ENCODE peak calls at places on chromosome 6, in ten cellular contexts. E is vagina, L is fibroblast of lung, Q is spleen, N is IMR-90, Y is aorta, X is left ventricle myocardium inferior, T is adrenal gland, A is Peyer's patch, H is H9. Z is an unnamed sample.
A peak's percentile ranks its signal among the peaks of the same experiment; 100 is the strongest.

GRCh38 chr6:40874495-40874894 is 164.5 kb downstream of the UNC5CL start:
- DNase-seq in E (no peak), L (no peak), Q (no peak), N (no peak), Y (no peak), X (no peak), T (no peak), A (no peak), H (peak; percentile 72), Z (no peak)

GRCh38 chr6:107646176-107646575 is 156.3 kb downstream of the SOBP start:
- DNase-seq in E (no peak), L (no peak), Q (no peak), N (no peak), Y (peak; percentile 67), X (peak; percentile 72), T (no peak), A (no peak), H (no peak), Z (peak; percentile 67)

GRCh38 chr6:20402181-20403079 is 751 bp downstream of the E2F3 start:
- DNase-seq in E (no peak), L (peak; percentile 40), Q (peak; percentile 93), N (no peak), Y (peak; percentile 60), X (peak; percentile 37), T (peak; percentile 60), A (peak; percentile 74), H (peak; percentile 38), Z (peak; percentile 32)

GRCh38 chr6:17491416-17492142 is 98.2 kb downstream of the CAP2 start:
- DNase-seq in E (no peak), L (no peak), Q (no peak), N (no peak), Y (no peak), X (no peak), T (no peak), A (no peak), H (no peak), Z (no peak)

GRCh38 chr6:168314948-168315347 is 4.6 kb downstream of the DACT2 start:
- DNase-seq in E (no peak), L (peak; percentile 4), Q (no peak), N (no peak), Y (no peak), X (no peak), T (no peak), A (no peak), H (no peak), Z (no peak)

GRCh38 chr6:12892201-12892600 is 175.6 kb downstream of the PHACTR1 start:
- DNase-seq in E (no peak), L (no peak), Q (no peak), N (no peak), Y (no peak), X (no peak), T (no peak), A (no peak), H (no peak), Z (no peak)

GRCh38 chr6:90219168-90219985 is 77.3 kb downstream of the BACH2 start:
- DNase-seq in E (no peak), L (peak; percentile 96), Q (no peak), N (peak; percentile 90), Y (peak; percentile 44), X (no peak), T (peak; percentile 61), A (no peak), H (no peak), Z (no peak)

GRCh38 chr6:7976485-7977010 is 66.0 kb upstream of the TXNDC5 start:
- DNase-seq in E (no peak), L (no peak), Q (no peak), N (no peak), Y (no peak), X (no peak), T (no peak), A (no peak), H (no peak), Z (no peak)

GRCh38 chr6:169964440-169965212 is 213.2 kb downstream of the ERMARD start:
- DNase-seq in E (peak; percentile 74), L (no peak), Q (peak; percentile 64), N (no peak), Y (no peak), X (no peak), T (no peak), A (peak; percentile 37), H (no peak), Z (no peak)

GRCh38 chr6:17987576-17988421 is at the start of gene KIF13A:
- DNase-seq in E (no peak), L (peak; percentile 68), Q (peak; percentile 93), N (peak; percentile 59), Y (peak; percentile 80), X (peak; percentile 73), T (peak; percentile 88), A (peak; percentile 78), H (peak; percentile 43), Z (peak; percentile 81)

GRCh38 chr6:36855750-36856149 is 16.5 kb upstream of the CPNE5 start:
- DNase-seq in E (no peak), L (peak; percentile 23), Q (no peak), N (no peak), Y (no peak), X (no peak), T (peak; percentile 48), A (no peak), H (peak; percentile 12), Z (no peak)

GRCh38 chr6:149354009-149354408 is 36.5 kb downstream of the TAB2 start:
- DNase-seq in E (no peak), L (no peak), Q (no peak), N (no peak), Y (no peak), X (no peak), T (no peak), A (no peak), H (no peak), Z (no peak)

GRCh38 chr6:149360536-149360935 is 39.5 kb upstream of the SUMO4 start:
- DNase-seq in E (no peak), L (no peak), Q (no peak), N (no peak), Y (no peak), X (no peak), T (no peak), A (no peak), H (no peak), Z (no peak)

GRCh38 chr6:149359439-149359838 is 40.6 kb upstream of the SUMO4 start:
- DNase-seq in E (no peak), L (no peak), Q (no peak), N (no peak), Y (no peak), X (no peak), T (no peak), A (no peak), H (no peak), Z (no peak)

GRCh38 chr6:149356081-149356750 is 38.7 kb downstream of the TAB2 start:
- DNase-seq in E (no peak), L (no peak), Q (no peak), N (no peak), Y (no peak), X (no peak), T (no peak), A (no peak), H (no peak), Z (no peak)

DNA sequence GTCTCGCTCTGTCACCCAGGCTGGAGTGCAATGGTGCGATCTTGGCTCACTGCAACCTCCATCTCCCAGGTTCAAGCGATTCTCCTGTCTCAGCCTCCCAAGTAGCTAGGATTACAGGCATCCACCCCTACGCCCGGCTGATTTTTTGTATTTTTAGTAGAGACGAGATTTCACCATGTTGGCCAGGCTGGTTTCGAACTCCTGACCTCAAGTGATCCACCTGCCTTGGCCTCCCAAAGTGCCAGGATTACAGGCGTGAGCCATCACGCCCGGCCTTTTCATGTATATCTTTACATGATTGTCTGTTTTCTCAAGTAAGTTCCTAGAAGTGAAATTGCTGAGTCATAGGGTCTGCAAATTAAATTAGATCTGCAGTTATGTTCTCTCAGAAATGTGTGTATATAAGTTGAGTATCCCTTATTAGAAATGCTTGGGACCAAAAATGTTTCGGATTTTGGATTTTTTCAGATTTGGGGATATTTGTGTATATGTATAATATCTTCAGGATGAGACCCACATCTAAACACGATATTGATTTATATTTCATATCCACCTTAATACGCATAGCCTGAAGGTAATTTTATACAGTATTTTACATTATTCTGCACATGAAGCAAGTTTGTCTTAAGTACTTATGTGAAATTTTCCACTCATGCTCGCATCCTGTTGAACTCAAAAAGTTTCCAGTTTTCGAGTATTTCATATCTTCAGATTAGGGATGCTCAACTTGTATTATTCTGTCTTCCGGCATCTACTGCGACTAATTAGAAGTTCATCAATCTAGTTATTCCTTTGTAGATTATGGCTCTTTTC is 40.4 kb downstream of the TAB2 start:
- DNase-seq in E (no peak), L (no peak), Q (no peak), N (peak; percentile 17), Y (no peak), X (no peak), T (no peak), A (no peak), H (no peak), Z (no peak)
- H3K4me1 ChIP-seq in E (peaks cover 4% of the 10 kb centered on the region), L (no peaks in the 10 kb centered on the region), Q (peaks cover 47% of the 10 kb centered on the region), N (no peaks in the 10 kb centered on the region), Y (no peaks in the 10 kb centered on the region), X (peaks cover 11% of the 10 kb centered on the region), T (peaks cover 11% of the 10 kb centered on the region), A (no peaks in the 10 kb centered on the region), H (no peaks in the 10 kb centered on the region), Z (no peaks in the 10 kb centered on the region)

GRCh38 chr6:124974770-124975377 is 12.6 kb downstream of the RNF217 start:
- DNase-seq in E (no peak), L (no peak), Q (no peak), N (no peak), Y (no peak), X (no peak), T (no peak), A (no peak), H (no peak), Z (no peak)
- H3K27ac ChIP-seq in E (no peak overlapping the region), L (no peak overlapping the region), Q (no peak overlapping the region), N (no peak overlapping the region), Y (no peak overlapping the region), X (no peak overlapping the region), T (no peak overlapping the region), A (no peak overlapping the region), H (no peak overlapping the region), Z (no peak overlapping the region)

GRCh38 chr6:78844899-78845298 is 22.5 kb upstream of the IRAK1BP1 start:
- DNase-seq in E (no peak), L (no peak), Q (no peak), N (no peak), Y (no peak), X (no peak), T (no peak), A (no peak), H (no peak), Z (no peak)

GRCh38 chr6:78851156-78851555 is 16.2 kb upstream of the IRAK1BP1 start:
- DNase-seq in E (no peak), L (no peak), Q (no peak), N (no peak), Y (no peak), X (no peak), T (no peak), A (no peak), H (no peak), Z (no peak)

GRCh38 chr6:78850621-78851020 is 16.7 kb upstream of the IRAK1BP1 start:
- DNase-seq in E (no peak), L (no peak), Q (no peak), N (no peak), Y (no peak), X (no peak), T (no peak), A (no peak), H (no peak), Z (no peak)

GRCh38 chr6:78845567-78845966 is 21.8 kb upstream of the IRAK1BP1 start:
- DNase-seq in E (no peak), L (no peak), Q (no peak), N (no peak), Y (no peak), X (no peak), T (no peak), A (no peak), H (no peak), Z (no peak)
- H3K4me1 ChIP-seq in E (no peaks in the 10 kb centered on the region), L (no peaks in the 10 kb centered on the region), Q (no peaks in the 10 kb centered on the region), N (no peaks in the 10 kb centered on the region), Y (no peaks in the 10 kb centered on the region), X (no peaks in the 10 kb centered on the region), T (no peaks in the 10 kb centered on the region), A (no peaks in the 10 kb centered on the region), H (no peaks in the 10 kb centered on the region), Z (no peaks in the 10 kb centered on the region)

GRCh38 chr6:4313044-4313686 is 177.8 kb upstream of the ECI2 start:
- DNase-seq in E (no peak), L (peak; percentile 96), Q (no peak), N (peak; percentile 92), Y (peak; percentile 83), X (peak; percentile 29), T (peak; percentile 77), A (no peak), H (peak; percentile 43), Z (no peak)
- H3K27ac ChIP-seq in E (no peak overlapping the region), L (peak overlapping the region; percentile 74), Q (no peak overlapping the region), N (peak overlapping the region; percentile 46), Y (peak overlapping the region; percentile 50), X (peak overlapping the region; percentile 56), T (no peak overlapping the region), A (no peak overlapping the region), H (no peak overlapping the region), Z (no peak overlapping the region)